ENCODE peak calls at places on chromosomes 16 and 17, in seven cellular contexts. One of them, this sample, is unnamed.

GRCh38 chr17:58630883-58631522 is 60.8 kb downstream of the TEX14 start:
- DNase-seq in AG10803: no peak
- DNase-seq in stimulated activated CD4-positive, alpha-beta T cell treated with anti-CD3 and anti-CD28 coated beads, TNF-alpha, amount 100 ng/mL, for 48 hours: peak
- DNase-seq in HT1080: no peak
- DNase-seq in ELF-1: peak
- DNase-seq in activated gamma-delta T cell: no peak
- DNase-seq in glutamatergic neuron: peak
- DNase-seq in this sample: no peak

GRCh38 chr17:41666336-41666680 is 22.4 kb upstream of the EIF1 start:
- DNase-seq in AG10803: peak
- DNase-seq in stimulated activated CD4-positive, alpha-beta T cell treated with anti-CD3 and anti-CD28 coated beads, TNF-alpha, amount 100 ng/mL, for 48 hours: peak
- DNase-seq in glutamatergic neuron: no peak
- DNase-seq in HT1080: peak
- DNase-seq in ELF-1: no peak
- DNase-seq in activated gamma-delta T cell: peak
- DNase-seq in this sample: peak

GRCh38 chr16:72990003-72990521 is 57.9 kb downstream of the ZFHX3 start:
- DNase-seq in glutamatergic neuron: no peak
- DNase-seq in AG10803: peak
- DNase-seq in ELF-1: peak
- DNase-seq in stimulated activated CD4-positive, alpha-beta T cell treated with anti-CD3 and anti-CD28 coated beads, TNF-alpha, amount 100 ng/mL, for 48 hours: no peak
- DNase-seq in activated gamma-delta T cell: no peak
- DNase-seq in HT1080: peak
- DNase-seq in this sample: peak

GRCh38 chr17:70278846-70279465 is 109.6 kb downstream of the KCNJ2 start:
- DNase-seq in AG10803: no peak
- DNase-seq in HT1080: no peak
- DNase-seq in ELF-1: no peak
- DNase-seq in stimulated activated CD4-positive, alpha-beta T cell treated with anti-CD3 and anti-CD28 coated beads, TNF-alpha, amount 100 ng/mL, for 48 hours: no peak
- DNase-seq in glutamatergic neuron: peak
- DNase-seq in activated gamma-delta T cell: no peak
- DNase-seq in this sample: no peak

GRCh38 chr17:17507465-17508011 is 11.3 kb upstream of the RASD1 start:
- DNase-seq in ELF-1: no peak
- DNase-seq in HT1080: no peak
- DNase-seq in AG10803: no peak
- DNase-seq in stimulated activated CD4-positive, alpha-beta T cell treated with anti-CD3 and anti-CD28 coated beads, TNF-alpha, amount 100 ng/mL, for 48 hours: no peak
- DNase-seq in activated gamma-delta T cell: no peak
- DNase-seq in glutamatergic neuron: peak
- DNase-seq in this sample: no peak

GRCh38 chr16:56019274-56019673 is 144.1 kb upstream of the CES5A start:
- DNase-seq in AG10803: no peak
- DNase-seq in HT1080: no peak
- DNase-seq in ELF-1: no peak
- DNase-seq in glutamatergic neuron: no peak
- DNase-seq in stimulated activated CD4-positive, alpha-beta T cell treated with anti-CD3 and anti-CD28 coated beads, TNF-alpha, amount 100 ng/mL, for 48 hours: no peak
- DNase-seq in activated gamma-delta T cell: no peak
- DNase-seq in this sample: no peak

GRCh38 chr17:71842991-71843390 is 277.8 kb upstream of the SOX9 start:
- DNase-seq in glutamatergic neuron: no peak
- DNase-seq in activated gamma-delta T cell: no peak
- DNase-seq in ELF-1: no peak
- DNase-seq in AG10803: no peak
- DNase-seq in HT1080: no peak
- DNase-seq in stimulated activated CD4-positive, alpha-beta T cell treated with anti-CD3 and anti-CD28 coated beads, TNF-alpha, amount 100 ng/mL, for 48 hours: no peak
- DNase-seq in this sample: no peak

GRCh38 chr16:67157106-67157748 is 2.5 kb downstream of the TRADD start:
- DNase-seq in activated gamma-delta T cell: no peak
- DNase-seq in stimulated activated CD4-positive, alpha-beta T cell treated with anti-CD3 and anti-CD28 coated beads, TNF-alpha, amount 100 ng/mL, for 48 hours: no peak
- DNase-seq in ELF-1: no peak
- DNase-seq in HT1080: no peak
- DNase-seq in AG10803: no peak
- DNase-seq in glutamatergic neuron: no peak
- DNase-seq in this sample: no peak

This sample was measured in PC-3.